ENCODE peak calls at places on chromosomes 6 and 20, in seven cellular contexts. C, E, S, V, Z, Q and X are unnamed samples.

GRCh38 chr6:15260099-15260821 is 14.4 kb downstream of the JARID2 start:
- DNase-seq in E (peak), S (no peak), V (peak), Q (no peak), Z (peak), C (no peak), X (no peak)

GRCh38 chr6:36516559-36516958 is 30.7 kb downstream of the STK38 start:
- DNase-seq in E (no peak), Z (no peak), C (no peak), S (no peak), Q (no peak), V (no peak), X (no peak)

GRCh38 chr6:69398311-69398710 is 398.5 kb downstream of the LMBRD1 start:
- DNase-seq in V (no peak), S (no peak), Z (no peak), C (no peak), Q (no peak), E (no peak), X (no peak)

GRCh38 chr20:38878798-38879197 is 47.4 kb upstream of the FAM83D start:
- DNase-seq in Q (no peak), E (peak), Z (no peak), S (peak), V (peak), C (no peak), X (no peak)

GRCh38 chr20:18019068-18019467 is 38.6 kb downstream of the OVOL2 start:
- DNase-seq in Q (no peak), S (peak), V (peak), C (no peak), Z (no peak), E (peak), X (no peak)

GRCh38 chr6:68087399-68088133 is 547.5 kb upstream of the ADGRB3 start:
- DNase-seq in Q (no peak), C (no peak), V (peak), S (no peak), Z (peak), E (peak), X (no peak)

GRCh38 chr20:11117808-11118528 is 444.2 kb upstream of the JAG1 start:
- DNase-seq in E (peak), Q (no peak), V (peak), S (no peak), C (no peak), Z (peak), X (no peak)

GRCh38 chr6:40138273-40138720 is 204.0 kb upstream of the MOCS1 start:
- DNase-seq in Z (no peak), C (no peak), S (no peak), V (no peak), E (no peak), Q (no peak), X (no peak)

GRCh38 chr20:35699127-35699913 is at the start of the genes NFS1 and ROMO1:
- DNase-seq in E (peak), Z (peak), C (peak), V (peak), S (peak), Q (peak), X (peak)

GRCh38 chr20:58420798-58421496 is 31.9 kb downstream of the VAPB start:
- DNase-seq in C (no peak), V (peak), Z (peak), E (peak), Q (no peak), S (no peak), X (no peak)

GRCh38 chr20:51758978-51759544 is 9.1 kb downstream of the ATP9A start:
- DNase-seq in Q (no peak), E (no peak), C (no peak), S (no peak), V (no peak), Z (no peak), X (no peak)

GRCh38 chr6:75926293-75927168 is 145.9 kb downstream of the IMPG1 start:
- DNase-seq in S (no peak), Q (no peak), Z (no peak), V (no peak), C (no peak), E (no peak), X (no peak)

GRCh38 chr20:59125332-59125731 is 38.3 kb upstream of the ZNF831 start:
- DNase-seq in S (no peak), Z (no peak), V (no peak), E (no peak), Q (no peak), C (no peak), X (no peak)

GRCh38 chr6:50922579-50923525 is 104.2 kb downstream of the TFAP2B start:
- DNase-seq in S (no peak), Z (no peak), Q (no peak), V (peak), E (peak), C (no peak), X (no peak)

GRCh38 chr6:138468320-138469015 is 30.8 kb downstream of the NHSL1 start:
- DNase-seq in C (no peak), V (peak), Z (peak), Q (no peak), E (peak), S (no peak), X (no peak)